ENCODE peak calls at places on chromosomes 5 and 9, in five cellular contexts. O is NCI-H1048; E is IMR-90; J is activated CD4-positive, CD25-positive, alpha-beta regulatory T cell treated with anti-CD3 and anti-CD28 coated beads, Interleukin-2, amount 50 U/mL, for 72 hours; K is MCF 10A. N is an unnamed sample.
A peak's percentile ranks its signal among the peaks of the same experiment; 100 is the strongest.

GRCh38 chr9:93672622-93673270 is 96.4 kb downstream of the PHF2 start:
- DNase-seq in O (no peak), E (no peak), J (no peak), K (no peak), N (peak; percentile 4)

GRCh38 chr9:19488721-19489120 is 79.9 kb downstream of the ACER2 start:
- DNase-seq in O (no peak), E (no peak), J (no peak), K (no peak), N (no peak)

GRCh38 chr9:90112791-90113190 is 508.0 kb downstream of the GADD45G start:
- DNase-seq in O (no peak), E (peak; percentile 5), J (no peak), K (no peak), N (peak; percentile 9)

GRCh38 chr5:143557061-143557818 is 153.8 kb upstream of the NR3C1 start:
- DNase-seq in O (no peak), E (peak; percentile 94), J (no peak), K (peak; percentile 49), N (peak; percentile 88)

GRCh38 chr9:137694962-137695875 is 76.4 kb downstream of the EHMT1 start:
- DNase-seq in O (no peak), E (no peak), J (no peak), K (peak; percentile 32), N (peak; percentile 22)

GRCh38 chr5:157365732-157366131 is 94.3 kb upstream of the NIPAL4 start:
- DNase-seq in O (no peak), E (peak; percentile 67), J (no peak), K (no peak), N (no peak)

GRCh38 chr5:91643796-91644195 is 260.7 kb upstream of the ARRDC3 start:
- DNase-seq in O (no peak), E (peak; percentile 16), J (no peak), K (no peak), N (peak; percentile 2)

GRCh38 chr5:178120661-178121357 is 7.5 kb downstream of the N4BP3 start:
- DNase-seq in O (peak; percentile 50), E (peak; percentile 76), J (peak; percentile 63), K (peak; percentile 79), N (peak; percentile 56)

GRCh38 chr5:32225445-32225844 is 51.3 kb upstream of the GOLPH3 start:
- DNase-seq in O (no peak), E (peak; percentile 67), J (no peak), K (peak; percentile 30), N (peak; percentile 33)

GRCh38 chr9:114516913-114517312 is 11.6 kb upstream of the WHRN start:
- DNase-seq in O (no peak), E (peak; percentile 61), J (no peak), K (peak; percentile 51), N (no peak)

GRCh38 chr5:125357660-125358059 is 611.2 kb upstream of the ZNF608 start:
- DNase-seq in O (no peak), E (no peak), J (no peak), K (peak; percentile 34), N (no peak)

GRCh38 chr9:73219985-73220626 is 68.4 kb downstream of the ANXA1 start:
- DNase-seq in O (no peak), E (peak; percentile 9), J (no peak), K (peak; percentile 91), N (peak; percentile 81)

GRCh38 chr5:32254987-32255900 is 57.5 kb downstream of the MTMR12 start:
- DNase-seq in O (no peak), E (peak; percentile 29), J (no peak), K (no peak), N (peak; percentile 80)

GRCh38 chr5:149680810-149681221 is 49.3 kb upstream of the PPARGC1B start:
- DNase-seq in O (no peak), E (no peak), J (no peak), K (no peak), N (no peak)

GRCh38 chr9:121809356-121810050 is 158.1 kb downstream of the DAB2IP start:
- DNase-seq in O (no peak), E (no peak), J (no peak), K (no peak), N (no peak)

GRCh38 chr5:65356274-65356673 is 125.4 kb downstream of the ADAMTS6 start:
- DNase-seq in O (no peak), E (no peak), J (no peak), K (no peak), N (peak; percentile 19)

GRCh38 chr5:640461-641330 is 28.6 kb downstream of the CEP72 start:
- DNase-seq in O (no peak), E (no peak), J (no peak), K (no peak), N (no peak)

GRCh38 chr9:114156658-114157421 is 1.5 kb downstream of the COL27A1 start:
- DNase-seq in O (no peak), E (peak; percentile 84), J (no peak), K (no peak), N (peak; percentile 68)

GRCh38 chr9:125884196-125884595 is 137.0 kb downstream of the PBX3 start:
- DNase-seq in O (no peak), E (no peak), J (no peak), K (no peak), N (peak; percentile 32)

GRCh38 chr9:1978941-1979340 is 36.2 kb upstream of the SMARCA2 start:
- DNase-seq in O (no peak), E (peak; percentile 45), J (no peak), K (peak; percentile 87), N (peak; percentile 71)

GRCh38 chr9:134323741-134324358 is 2.4 kb upstream of the RXRA start:
- DNase-seq in O (no peak), E (no peak), J (no peak), K (peak; percentile 92), N (no peak)

GRCh38 chr5:149099920-149100319 is 37.1 kb upstream of the SH3TC2 start:
- DNase-seq in O (no peak), E (no peak), J (no peak), K (no peak), N (no peak)

GRCh38 chr9:121648172-121648571 is 3.3 kb upstream of the DAB2IP start:
- DNase-seq in O (no peak), E (no peak), J (no peak), K (no peak), N (no peak)

GRCh38 chr5:1119312-1119831 is 7.5 kb upstream of the SLC12A7 start:
- DNase-seq in O (no peak), E (no peak), J (no peak), K (no peak), N (no peak)

GRCh38 chr9:97562542-97562941 is 61.1 kb downstream of the TMOD1 start:
- DNase-seq in O (no peak), E (no peak), J (no peak), K (no peak), N (no peak)

GRCh38 chr5:54845567-54845941 is 139.8 kb downstream of the ESM1 start:
- DNase-seq in O (no peak), E (peak; percentile 75), J (no peak), K (peak; percentile 42), N (peak; percentile 42)

GRCh38 chr5:115297043-115297442 is 589 bp upstream of the CCDC112 start:
- DNase-seq in O (no peak), E (no peak), J (no peak), K (peak; percentile 23), N (peak; percentile 51)

GRCh38 chr5:40547557-40547956 is 132.2 kb upstream of the PTGER4 start:
- DNase-seq in O (no peak), E (no peak), J (no peak), K (no peak), N (no peak)

GRCh38 chr5:39399135-39400036 is 25.4 kb downstream of the DAB2 start:
- DNase-seq in O (no peak), E (peak; percentile 98), J (no peak), K (peak; percentile 94), N (peak; percentile 99)

GRCh38 chr5:164027738-164028137 is 522.3 kb downstream of the MAT2B start:
- DNase-seq in O (no peak), E (peak; percentile 15), J (no peak), K (no peak), N (no peak)

GRCh38 chr5:62460578-62460983 is 48.0 kb downstream of the IPO11 start:
- DNase-seq in O (peak; percentile 21), E (peak; percentile 68), J (no peak), K (peak; percentile 45), N (peak; percentile 76)

GRCh38 chr9:12955510-12956163 is 180.8 kb downstream of the LURAP1L start:
- DNase-seq in O (no peak), E (no peak), J (no peak), K (no peak), N (no peak)

GRCh38 chr9:129958771-129959170 is 84.2 kb downstream of the FNBP1 start:
- DNase-seq in O (no peak), E (no peak), J (no peak), K (no peak), N (no peak)

GRCh38 chr5:133861161-133861737 is 107.2 kb downstream of the C5orf15 start:
- DNase-seq in O (no peak), E (no peak), J (peak; percentile 20), K (no peak), N (no peak)

GRCh38 chr9:135061441-135061840 is 26.0 kb upstream of the OLFM1 start:
- DNase-seq in O (no peak), E (no peak), J (no peak), K (no peak), N (no peak)

GRCh38 chr5:10295619-10296326 is 11.9 kb downstream of the CMBL start:
- DNase-seq in O (no peak), E (no peak), J (no peak), K (no peak), N (no peak)

GRCh38 chr5:76457685-76458491 is 54.8 kb downstream of the IQGAP2 start:
- DNase-seq in O (no peak), E (no peak), J (no peak), K (no peak), N (no peak)

GRCh38 chr9:130144703-130145102 is 27.5 kb upstream of the NCS1 start:
- DNase-seq in O (no peak), E (no peak), J (no peak), K (no peak), N (no peak)

GRCh38 chr9:18906656-18907395 is 126.2 kb downstream of the SAXO1 start:
- DNase-seq in O (no peak), E (peak; percentile 69), J (no peak), K (peak; percentile 20), N (peak; percentile 58)

N was measured in fibroblast of the aortic adventitia.